ENCODE peak calls at places on chromosomes 1 and 21, in five cellular contexts. One of them, this sample, is unnamed.

GRCh38 chr1:10519016-10519417 is 44.3 kb downstream of the PEX14 start:
- DNase-seq in progenitor cell of endocrine pancreas: peak; percentile 20
- DNase-seq in type B pancreatic cell: no peak
- DNase-seq in AG10803: no peak
- DNase-seq in GM23338: peak; percentile 65
- DNase-seq in this sample: no peak

GRCh38 chr21:25809013-25809412 is 74.2 kb downstream of the GABPA start:
- DNase-seq in AG10803: no peak
- DNase-seq in GM23338: no peak
- DNase-seq in progenitor cell of endocrine pancreas: no peak
- DNase-seq in type B pancreatic cell: no peak
- DNase-seq in this sample: no peak

GRCh38 chr1:48222501-48223242 is at the start of gene SLC5A9:
- DNase-seq in AG10803: no peak
- DNase-seq in progenitor cell of endocrine pancreas: no peak
- DNase-seq in GM23338: no peak
- DNase-seq in type B pancreatic cell: no peak
- DNase-seq in this sample: no peak

GRCh38 chr1:28045777-28046176 is 42.6 kb downstream of the EYA3 start:
- DNase-seq in GM23338: no peak
- DNase-seq in AG10803: no peak
- DNase-seq in type B pancreatic cell: no peak
- DNase-seq in progenitor cell of endocrine pancreas: no peak
- DNase-seq in this sample: no peak

GRCh38 chr1:234109840-234110239 is 205.4 kb downstream of the SLC35F3 start:
- DNase-seq in progenitor cell of endocrine pancreas: no peak
- DNase-seq in type B pancreatic cell: no peak
- DNase-seq in AG10803: no peak
- DNase-seq in GM23338: no peak
- DNase-seq in this sample: no peak

GRCh38 chr1:29121516-29121937 is 2.2 kb downstream of the TMEM200B start:
- DNase-seq in progenitor cell of endocrine pancreas: peak; percentile 39
- DNase-seq in type B pancreatic cell: no peak
- DNase-seq in GM23338: peak; percentile 66
- DNase-seq in AG10803: no peak
- DNase-seq in this sample: peak; percentile 27

GRCh38 chr1:169727307-169727706 is 6.6 kb downstream of the SELE start:
- DNase-seq in type B pancreatic cell: no peak
- DNase-seq in GM23338: no peak
- DNase-seq in AG10803: no peak
- DNase-seq in progenitor cell of endocrine pancreas: no peak
- DNase-seq in this sample: no peak

GRCh38 chr1:59593798-59594790 is 220.7 kb upstream of the HOOK1 start:
- DNase-seq in progenitor cell of endocrine pancreas: no peak
- DNase-seq in type B pancreatic cell: no peak
- DNase-seq in AG10803: no peak
- DNase-seq in GM23338: no peak
- DNase-seq in this sample: no peak

GRCh38 chr1:192629602-192630001 is 6.3 kb upstream of the RGS13 start:
- DNase-seq in type B pancreatic cell: no peak
- DNase-seq in progenitor cell of endocrine pancreas: no peak
- DNase-seq in GM23338: no peak
- DNase-seq in AG10803: no peak
- DNase-seq in this sample: no peak

GRCh38 chr1:19185976-19186375 is 24.1 kb downstream of the UBR4 start:
- DNase-seq in type B pancreatic cell: no peak
- DNase-seq in GM23338: no peak
- DNase-seq in progenitor cell of endocrine pancreas: no peak
- DNase-seq in AG10803: no peak
- DNase-seq in this sample: no peak

GRCh38 chr1:236010443-236010842 is 54.4 kb downstream of the NID1 start:
- DNase-seq in progenitor cell of endocrine pancreas: no peak
- DNase-seq in type B pancreatic cell: no peak
- DNase-seq in AG10803: no peak
- DNase-seq in GM23338: no peak
- DNase-seq in this sample: no peak

GRCh38 chr1:156113263-156114004 is 1.1 kb upstream of the LMNA start:
- DNase-seq in progenitor cell of endocrine pancreas: no peak
- DNase-seq in GM23338: no peak
- DNase-seq in type B pancreatic cell: no peak
- DNase-seq in AG10803: peak; percentile 76
- DNase-seq in this sample: no peak

GRCh38 chr1:27342391-27342777 is 562 bp downstream of the SYTL1 start:
- DNase-seq in type B pancreatic cell: no peak
- DNase-seq in progenitor cell of endocrine pancreas: no peak
- DNase-seq in AG10803: no peak
- DNase-seq in GM23338: no peak
- DNase-seq in this sample: no peak

GRCh38 chr1:89436856-89437255 is 73.0 kb downstream of the GBP6 start:
- DNase-seq in AG10803: no peak
- DNase-seq in GM23338: no peak
- DNase-seq in progenitor cell of endocrine pancreas: no peak
- DNase-seq in type B pancreatic cell: no peak
- DNase-seq in this sample: no peak

GRCh38 chr21:34110594-34111202 is 37.3 kb downstream of the MRPS6 start:
- DNase-seq in type B pancreatic cell: no peak
- DNase-seq in GM23338: no peak
- DNase-seq in AG10803: no peak
- DNase-seq in progenitor cell of endocrine pancreas: no peak
- DNase-seq in this sample: no peak

GRCh38 chr1:116791727-116792126 is 37.5 kb downstream of the CD2 start:
- DNase-seq in GM23338: no peak
- DNase-seq in AG10803: no peak
- DNase-seq in progenitor cell of endocrine pancreas: no peak
- DNase-seq in type B pancreatic cell: no peak
- DNase-seq in this sample: no peak

GRCh38 chr1:225450491-225451191 is 22.8 kb upstream of the LBR start:
- DNase-seq in AG10803: no peak
- DNase-seq in GM23338: no peak
- DNase-seq in type B pancreatic cell: no peak
- DNase-seq in progenitor cell of endocrine pancreas: no peak
- DNase-seq in this sample: no peak

GRCh38 chr1:150555971-150556865 is 7.0 kb downstream of the ADAMTSL4 start:
- DNase-seq in type B pancreatic cell: no peak
- DNase-seq in AG10803: no peak
- DNase-seq in GM23338: no peak
- DNase-seq in progenitor cell of endocrine pancreas: no peak
- DNase-seq in this sample: no peak

GRCh38 chr1:36920801-36921405 is 113.4 kb downstream of the GRIK3 start:
- DNase-seq in progenitor cell of endocrine pancreas: no peak
- DNase-seq in type B pancreatic cell: peak; percentile 59
- DNase-seq in GM23338: no peak
- DNase-seq in AG10803: no peak
- DNase-seq in this sample: no peak

GRCh38 chr1:100921110-100921706 is 25.3 kb downstream of the SLC30A7 start:
- DNase-seq in AG10803: peak; percentile 57
- DNase-seq in type B pancreatic cell: no peak
- DNase-seq in progenitor cell of endocrine pancreas: no peak
- DNase-seq in GM23338: peak; percentile 76
- DNase-seq in this sample: no peak

GRCh38 chr1:54132485-54132884 is 20.3 kb downstream of the CDCP2 start:
- DNase-seq in type B pancreatic cell: no peak
- DNase-seq in progenitor cell of endocrine pancreas: no peak
- DNase-seq in AG10803: no peak
- DNase-seq in GM23338: no peak
- DNase-seq in this sample: no peak

GRCh38 chr1:61073871-61074270 is 8.5 kb upstream of the NFIA start:
- DNase-seq in type B pancreatic cell: no peak
- DNase-seq in GM23338: no peak
- DNase-seq in AG10803: no peak
- DNase-seq in progenitor cell of endocrine pancreas: no peak
- DNase-seq in this sample: no peak

GRCh38 chr1:30617161-30617560 is 106.2 kb downstream of the MATN1 start:
- DNase-seq in AG10803: no peak
- DNase-seq in GM23338: no peak
- DNase-seq in progenitor cell of endocrine pancreas: no peak
- DNase-seq in type B pancreatic cell: peak; percentile 40
- DNase-seq in this sample: no peak

GRCh38 chr1:245592083-245592460 is 437.3 kb downstream of the KIF26B start:
- DNase-seq in type B pancreatic cell: no peak
- DNase-seq in AG10803: no peak
- DNase-seq in GM23338: no peak
- DNase-seq in progenitor cell of endocrine pancreas: no peak
- DNase-seq in this sample: no peak

GRCh38 chr1:15408890-15409399 is 743 bp upstream of the EFHD2 start:
- DNase-seq in progenitor cell of endocrine pancreas: no peak
- DNase-seq in GM23338: no peak
- DNase-seq in type B pancreatic cell: no peak
- DNase-seq in AG10803: no peak
- DNase-seq in this sample: no peak

GRCh38 chr1:153697191-153697872 is 18.8 kb downstream of the NPR1 start:
- DNase-seq in type B pancreatic cell: no peak
- DNase-seq in GM23338: peak; percentile 77
- DNase-seq in progenitor cell of endocrine pancreas: no peak
- DNase-seq in AG10803: peak; percentile 34
- DNase-seq in this sample: peak; percentile 72

GRCh38 chr1:119483441-119484200 is 23.4 kb upstream of the HSD3B1 start:
- DNase-seq in GM23338: no peak
- DNase-seq in type B pancreatic cell: no peak
- DNase-seq in progenitor cell of endocrine pancreas: no peak
- DNase-seq in AG10803: no peak
- DNase-seq in this sample: no peak

GRCh38 chr1:98176414-98176813 is 255.6 kb upstream of the DPYD start:
- DNase-seq in GM23338: no peak
- DNase-seq in type B pancreatic cell: no peak
- DNase-seq in progenitor cell of endocrine pancreas: no peak
- DNase-seq in AG10803: no peak
- DNase-seq in this sample: no peak

GRCh38 chr1:209808059-209808494 is 2.1 kb upstream of the IRF6 start:
- DNase-seq in AG10803: peak; percentile 92
- DNase-seq in progenitor cell of endocrine pancreas: no peak
- DNase-seq in type B pancreatic cell: no peak
- DNase-seq in GM23338: no peak
- DNase-seq in this sample: no peak

GRCh38 chr1:178500091-178500770 is 3.5 kb upstream of the CLEC20A start:
- DNase-seq in progenitor cell of endocrine pancreas: no peak
- DNase-seq in AG10803: no peak
- DNase-seq in type B pancreatic cell: no peak
- DNase-seq in GM23338: peak; percentile 66
- DNase-seq in this sample: no peak

GRCh38 chr1:226674892-226675719 is 64.0 kb downstream of the ITPKB start:
- DNase-seq in type B pancreatic cell: no peak
- DNase-seq in GM23338: no peak
- DNase-seq in progenitor cell of endocrine pancreas: no peak
- DNase-seq in AG10803: no peak
- DNase-seq in this sample: no peak

GRCh38 chr1:8357329-8358101 is 39.6 kb downstream of the SLC45A1 start:
- DNase-seq in progenitor cell of endocrine pancreas: no peak
- DNase-seq in GM23338: no peak
- DNase-seq in AG10803: no peak
- DNase-seq in type B pancreatic cell: no peak
- DNase-seq in this sample: no peak

DNA sequence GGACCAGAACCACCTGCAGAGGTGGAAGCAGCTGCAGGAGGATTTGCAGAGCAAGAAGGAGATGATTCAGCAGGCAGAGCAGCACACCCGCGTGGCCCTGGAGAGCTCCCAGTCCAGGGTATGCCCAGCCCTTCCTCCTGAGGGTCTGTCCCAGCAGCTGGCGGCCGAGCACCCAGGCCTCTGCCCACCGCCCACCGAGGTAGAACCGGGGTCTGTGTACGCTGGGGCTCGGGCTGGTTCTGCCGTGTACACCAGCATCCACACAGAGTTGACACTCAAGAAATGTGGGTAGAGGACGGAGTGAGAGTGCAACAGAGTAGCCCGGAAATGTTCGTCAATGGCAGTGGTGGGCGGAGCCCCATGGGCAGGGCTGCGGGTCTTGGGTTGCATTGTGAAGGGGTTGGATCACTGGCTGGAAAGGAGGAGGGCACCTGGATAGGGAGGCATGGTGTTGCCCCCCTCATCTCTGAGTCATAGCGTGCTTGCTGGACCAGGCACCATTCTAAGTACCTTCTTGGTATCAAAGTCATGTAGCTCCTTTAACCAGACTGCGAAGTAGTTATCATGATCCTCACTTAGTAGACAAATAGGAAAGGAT is 5.1 kb upstream of the SMIM1 start:
- DNase-seq in AG10803: no peak
- DNase-seq in progenitor cell of endocrine pancreas: no peak
- DNase-seq in type B pancreatic cell: no peak
- DNase-seq in GM23338: no peak
- DNase-seq in this sample: no peak
- TF ChIP-seq CTCF in AG10803: no peak
- TF ChIP-seq CTCF in progenitor cell of endocrine pancreas: no peak
- TF ChIP-seq CTCF in type B pancreatic cell: no peak
- TF ChIP-seq CTCF in GM23338: no peak
- TF ChIP-seq CTCF in this sample: no peak

GRCh38 chr21:15520811-15521643 is 208.8 kb upstream of the USP25 start:
- DNase-seq in progenitor cell of endocrine pancreas: no peak
- DNase-seq in AG10803: no peak
- DNase-seq in GM23338: peak; percentile 61
- DNase-seq in type B pancreatic cell: no peak
- DNase-seq in this sample: no peak
- TF ChIP-seq CTCF in progenitor cell of endocrine pancreas: peak; percentile 50
- TF ChIP-seq CTCF in AG10803: peak; percentile 49
- TF ChIP-seq CTCF in GM23338: peak; percentile 47
- TF ChIP-seq CTCF in type B pancreatic cell: no peak
- TF ChIP-seq CTCF in this sample: no peak

DNA sequence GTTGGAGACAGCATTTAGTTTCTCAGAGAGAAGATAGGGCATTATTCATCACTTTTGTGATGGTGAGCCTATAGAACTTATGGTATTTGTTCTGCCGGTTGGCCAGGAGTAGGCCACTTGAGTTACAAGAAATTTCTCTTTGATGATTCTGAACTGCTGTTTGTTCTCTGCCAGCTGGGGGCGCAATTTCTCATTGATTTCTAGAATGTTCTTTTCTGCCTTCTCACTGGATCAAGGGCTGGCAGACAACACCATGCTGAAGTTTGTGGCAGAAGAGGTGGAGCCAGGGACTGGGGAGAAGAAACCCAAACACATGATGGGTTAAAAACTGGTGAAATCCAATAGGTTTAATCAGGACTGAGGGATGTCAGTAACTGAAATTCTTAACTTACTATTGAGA is 360.6 kb downstream of the FAM72C start:
- DNase-seq in AG10803: no peak
- DNase-seq in progenitor cell of endocrine pancreas: no peak
- DNase-seq in GM23338: peak; percentile 13
- DNase-seq in type B pancreatic cell: no peak
- DNase-seq in this sample: no peak
- TF ChIP-seq CTCF in AG10803: peak; percentile 23
- TF ChIP-seq CTCF in progenitor cell of endocrine pancreas: no peak
- TF ChIP-seq CTCF in GM23338: peak; percentile 7
- TF ChIP-seq CTCF in type B pancreatic cell: no peak
- TF ChIP-seq CTCF in this sample: peak; percentile 36

DNA sequence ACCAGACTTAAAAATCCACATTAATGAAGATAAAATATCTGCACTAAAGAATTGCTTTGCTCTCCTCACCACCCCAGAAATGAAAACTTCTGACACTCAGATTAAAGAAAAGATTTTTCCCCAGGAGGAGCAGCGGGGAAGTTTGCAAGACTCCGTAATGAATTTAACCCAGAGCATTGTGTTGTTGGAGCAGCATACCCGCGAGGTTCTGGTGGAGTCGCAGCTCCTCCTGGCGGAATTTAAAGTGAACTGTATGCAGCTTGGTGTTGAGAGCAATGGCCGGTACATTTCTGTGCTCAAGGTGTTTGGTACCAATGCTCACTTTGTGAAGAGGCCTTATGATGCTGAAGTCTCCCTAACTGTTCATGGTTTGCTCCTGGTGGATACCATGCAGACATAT is 46.4 kb downstream of the VPS13D start:
- DNase-seq in AG10803: peak; percentile 53
- DNase-seq in GM23338: peak; percentile 82
- DNase-seq in progenitor cell of endocrine pancreas: no peak
- DNase-seq in type B pancreatic cell: no peak
- DNase-seq in this sample: peak; percentile 42
- TF ChIP-seq CTCF in AG10803: peak; percentile 61
- TF ChIP-seq CTCF in GM23338: peak; percentile 80
- TF ChIP-seq CTCF in progenitor cell of endocrine pancreas: peak; percentile 59
- TF ChIP-seq CTCF in type B pancreatic cell: peak; percentile 74
- TF ChIP-seq CTCF in this sample: peak; percentile 39